ENCODE peak calls at places on chromosomes 1 and 21, in seven cellular contexts. One of them, this sample, is unnamed.

GRCh38 chr1:210674151-210674550 is 345.4 kb downstream of the HHAT start:
- DNase-seq in H9: no peak
- DNase-seq in neuronal stem cell: no peak
- DNase-seq in H1: no peak
- DNase-seq in IMR-90: no peak
- DNase-seq in mesendoderm: no peak
- DNase-seq in mesenchymal stem cell: no peak
- DNase-seq in this sample: no peak

GRCh38 chr1:168709896-168710305 is 19.1 kb downstream of the DPT start:
- DNase-seq in H9: no peak
- DNase-seq in neuronal stem cell: no peak
- DNase-seq in H1: no peak
- DNase-seq in IMR-90: no peak
- DNase-seq in mesendoderm: no peak
- DNase-seq in mesenchymal stem cell: peak; percentile 88
- DNase-seq in this sample: peak; percentile 67

GRCh38 chr1:6515771-6516170 is 24.3 kb upstream of the PLEKHG5 start:
- DNase-seq in H9: no peak
- DNase-seq in neuronal stem cell: no peak
- DNase-seq in H1: no peak
- DNase-seq in IMR-90: no peak
- DNase-seq in mesendoderm: no peak
- DNase-seq in mesenchymal stem cell: peak; percentile 34
- DNase-seq in this sample: peak; percentile 92

GRCh38 chr1:114468047-114468446 is 43.0 kb downstream of the TRIM33 start:
- DNase-seq in H9: no peak
- DNase-seq in neuronal stem cell: no peak
- DNase-seq in H1: no peak
- DNase-seq in IMR-90: no peak
- DNase-seq in mesendoderm: no peak
- DNase-seq in mesenchymal stem cell: no peak
- DNase-seq in this sample: no peak

GRCh38 chr1:116806245-116806644 is 52.0 kb downstream of the CD2 start:
- DNase-seq in H9: no peak
- DNase-seq in neuronal stem cell: no peak
- DNase-seq in H1: no peak
- DNase-seq in IMR-90: no peak
- DNase-seq in mesendoderm: no peak
- DNase-seq in mesenchymal stem cell: no peak
- DNase-seq in this sample: no peak

GRCh38 chr1:224211262-224211962 is 28.4 kb downstream of the DEGS1 start:
- DNase-seq in H9: no peak
- DNase-seq in neuronal stem cell: no peak
- DNase-seq in H1: no peak
- DNase-seq in IMR-90: peak; percentile 87
- DNase-seq in mesendoderm: no peak
- DNase-seq in mesenchymal stem cell: peak; percentile 45
- DNase-seq in this sample: peak; percentile 24

GRCh38 chr1:246157516-246157915 is 349.6 kb downstream of the SMYD3 start:
- DNase-seq in H9: no peak
- DNase-seq in neuronal stem cell: no peak
- DNase-seq in H1: no peak
- DNase-seq in IMR-90: no peak
- DNase-seq in mesendoderm: no peak
- DNase-seq in mesenchymal stem cell: no peak
- DNase-seq in this sample: no peak

GRCh38 chr1:54495954-54496353 is 52.1 kb upstream of the ACOT11 start:
- DNase-seq in H9: no peak
- DNase-seq in neuronal stem cell: no peak
- DNase-seq in H1: no peak
- DNase-seq in IMR-90: no peak
- DNase-seq in mesendoderm: no peak
- DNase-seq in mesenchymal stem cell: no peak
- DNase-seq in this sample: no peak

GRCh38 chr1:245458761-245459174 is 304.0 kb downstream of the KIF26B start:
- DNase-seq in H9: no peak
- DNase-seq in neuronal stem cell: no peak
- DNase-seq in H1: no peak
- DNase-seq in IMR-90: peak; percentile 16
- DNase-seq in mesendoderm: no peak
- DNase-seq in mesenchymal stem cell: peak; percentile 33
- DNase-seq in this sample: peak; percentile 95

GRCh38 chr1:203805689-203806088 is 10.3 kb downstream of the ZBED6 start:
- DNase-seq in H9: no peak
- DNase-seq in neuronal stem cell: no peak
- DNase-seq in H1: no peak
- DNase-seq in IMR-90: no peak
- DNase-seq in mesendoderm: no peak
- DNase-seq in mesenchymal stem cell: no peak
- DNase-seq in this sample: no peak
- H2BK5ac ChIP-seq in H9: no peak overlapping the region
- H2BK5ac ChIP-seq in neuronal stem cell: no peak overlapping the region
- H2BK5ac ChIP-seq in H1: no peak overlapping the region
- H2BK5ac ChIP-seq in IMR-90: no peak overlapping the region
- H2BK5ac ChIP-seq in mesendoderm: no peak overlapping the region
- H2BK5ac ChIP-seq in mesenchymal stem cell: no peak overlapping the region
- H2BK5ac ChIP-seq in this sample: no peak overlapping the region

GRCh38 chr1:150067184-150068182 is at the start of gene VPS45:
- DNase-seq in H9: peak; percentile 93
- DNase-seq in neuronal stem cell: peak; percentile 82
- DNase-seq in H1: peak; percentile 67
- DNase-seq in IMR-90: peak; percentile 88
- DNase-seq in mesendoderm: peak; percentile 96
- DNase-seq in mesenchymal stem cell: peak; percentile 96
- DNase-seq in this sample: peak; percentile 90
- H2BK5ac ChIP-seq in H9: peak within 1 kb of the TSS; percentile 74
- H2BK5ac ChIP-seq in neuronal stem cell: no peak within 1 kb of the TSS
- H2BK5ac ChIP-seq in H1: peak within 1 kb of the TSS; percentile 99
- H2BK5ac ChIP-seq in IMR-90: peak within 1 kb of the TSS; percentile 83
- H2BK5ac ChIP-seq in mesendoderm: peak within 1 kb of the TSS; percentile 46
- H2BK5ac ChIP-seq in mesenchymal stem cell: no peak within 1 kb of the TSS
- H2BK5ac ChIP-seq in this sample: peak within 1 kb of the TSS; percentile 76

GRCh38 chr1:65772607-65773006 is 20.1 kb upstream of the PDE4B start:
- DNase-seq in H9: no peak
- DNase-seq in neuronal stem cell: no peak
- DNase-seq in H1: no peak
- DNase-seq in IMR-90: peak; percentile 6
- DNase-seq in mesendoderm: no peak
- DNase-seq in mesenchymal stem cell: no peak
- DNase-seq in this sample: no peak
- H2BK5ac ChIP-seq in H9: no peak overlapping the region
- H2BK5ac ChIP-seq in neuronal stem cell: no peak overlapping the region
- H2BK5ac ChIP-seq in H1: no peak overlapping the region
- H2BK5ac ChIP-seq in IMR-90: no peak overlapping the region
- H2BK5ac ChIP-seq in mesendoderm: no peak overlapping the region
- H2BK5ac ChIP-seq in mesenchymal stem cell: no peak overlapping the region
- H2BK5ac ChIP-seq in this sample: no peak overlapping the region

GRCh38 chr1:92096317-92096716 is 16.2 kb downstream of the BTBD8 start:
- DNase-seq in H9: no peak
- DNase-seq in neuronal stem cell: no peak
- DNase-seq in H1: no peak
- DNase-seq in IMR-90: peak; percentile 38
- DNase-seq in mesendoderm: no peak
- DNase-seq in mesenchymal stem cell: no peak
- DNase-seq in this sample: no peak

GRCh38 chr1:92094595-92094994 is 14.4 kb downstream of the BTBD8 start:
- DNase-seq in H9: no peak
- DNase-seq in neuronal stem cell: no peak
- DNase-seq in H1: no peak
- DNase-seq in IMR-90: no peak
- DNase-seq in mesendoderm: no peak
- DNase-seq in mesenchymal stem cell: no peak
- DNase-seq in this sample: no peak

GRCh38 chr1:92094112-92094511 is 14.0 kb downstream of the BTBD8 start:
- DNase-seq in H9: no peak
- DNase-seq in neuronal stem cell: no peak
- DNase-seq in H1: no peak
- DNase-seq in IMR-90: no peak
- DNase-seq in mesendoderm: no peak
- DNase-seq in mesenchymal stem cell: no peak
- DNase-seq in this sample: no peak

GRCh38 chr1:92091625-92092024 is 11.5 kb downstream of the BTBD8 start:
- DNase-seq in H9: no peak
- DNase-seq in neuronal stem cell: no peak
- DNase-seq in H1: no peak
- DNase-seq in IMR-90: no peak
- DNase-seq in mesendoderm: no peak
- DNase-seq in mesenchymal stem cell: no peak
- DNase-seq in this sample: no peak

DNA sequence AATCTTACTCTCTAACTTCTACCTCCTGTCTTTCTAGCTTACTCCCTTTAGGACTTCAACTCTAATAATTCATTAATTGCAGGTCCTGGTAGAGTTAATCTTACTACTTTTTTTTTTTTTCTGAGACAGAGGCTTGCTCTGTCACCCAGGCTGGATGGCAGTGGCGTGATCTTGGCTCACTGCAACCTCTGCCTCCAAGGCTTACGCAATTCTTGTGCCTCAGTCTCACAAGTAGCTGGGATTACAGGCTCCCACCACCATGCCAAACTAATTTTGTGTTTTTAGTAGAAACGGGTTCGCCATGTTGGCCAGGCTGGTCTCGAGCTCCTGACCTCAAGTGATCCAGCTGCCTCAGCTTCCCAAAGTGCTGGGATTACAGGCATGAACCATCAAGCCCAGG is 15.7 kb downstream of the BTBD8 start:
- DNase-seq in H9: no peak
- DNase-seq in neuronal stem cell: no peak
- DNase-seq in H1: no peak
- DNase-seq in IMR-90: no peak
- DNase-seq in mesendoderm: no peak
- DNase-seq in mesenchymal stem cell: no peak
- DNase-seq in this sample: no peak
- H2BK5ac ChIP-seq in H9: no peak overlapping the region
- H2BK5ac ChIP-seq in neuronal stem cell: no peak overlapping the region
- H2BK5ac ChIP-seq in H1: no peak overlapping the region
- H2BK5ac ChIP-seq in IMR-90: no peak overlapping the region
- H2BK5ac ChIP-seq in mesendoderm: no peak overlapping the region
- H2BK5ac ChIP-seq in mesenchymal stem cell: no peak overlapping the region
- H2BK5ac ChIP-seq in this sample: no peak overlapping the region

DNA sequence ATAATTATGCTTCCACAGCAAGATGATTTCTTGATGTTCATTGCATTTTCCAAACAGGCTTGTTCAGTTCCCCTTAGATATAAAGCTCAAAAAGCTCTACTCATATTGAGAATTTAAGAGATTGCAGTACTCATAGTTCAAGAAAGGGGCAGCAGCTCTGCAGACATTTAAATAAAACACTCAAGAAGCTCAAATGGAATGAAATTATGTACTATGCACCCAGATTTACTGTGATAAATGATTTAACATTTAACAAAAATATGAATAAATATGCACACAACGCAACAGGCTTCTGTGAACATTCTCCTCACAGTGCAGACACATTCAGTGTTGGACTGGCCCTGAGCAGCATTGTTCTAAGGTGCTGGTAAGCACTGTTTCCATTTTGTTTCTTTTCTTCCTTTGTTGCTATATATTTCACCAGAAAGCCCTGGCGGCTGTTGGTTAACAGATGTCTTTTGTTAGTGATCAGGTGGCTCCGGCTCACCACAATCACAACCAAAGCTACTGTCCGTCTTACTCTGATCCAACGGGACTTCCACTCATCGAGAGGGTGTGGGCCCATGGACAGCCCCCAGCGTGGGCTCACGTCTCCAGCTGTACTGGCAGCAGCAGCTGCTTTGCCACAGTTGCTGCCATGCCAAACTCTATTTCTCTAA is 1440.3 kb downstream of the NCAM2 start:
- DNase-seq in H9: no peak
- DNase-seq in neuronal stem cell: no peak
- DNase-seq in H1: no peak
- DNase-seq in IMR-90: no peak
- DNase-seq in mesendoderm: no peak
- DNase-seq in mesenchymal stem cell: no peak
- DNase-seq in this sample: no peak
- H2BK5ac ChIP-seq in H9: no peak overlapping the region
- H2BK5ac ChIP-seq in neuronal stem cell: no peak overlapping the region
- H2BK5ac ChIP-seq in H1: no peak overlapping the region
- H2BK5ac ChIP-seq in IMR-90: no peak overlapping the region
- H2BK5ac ChIP-seq in mesendoderm: no peak overlapping the region
- H2BK5ac ChIP-seq in mesenchymal stem cell: no peak overlapping the region
- H2BK5ac ChIP-seq in this sample: no peak overlapping the region

DNA sequence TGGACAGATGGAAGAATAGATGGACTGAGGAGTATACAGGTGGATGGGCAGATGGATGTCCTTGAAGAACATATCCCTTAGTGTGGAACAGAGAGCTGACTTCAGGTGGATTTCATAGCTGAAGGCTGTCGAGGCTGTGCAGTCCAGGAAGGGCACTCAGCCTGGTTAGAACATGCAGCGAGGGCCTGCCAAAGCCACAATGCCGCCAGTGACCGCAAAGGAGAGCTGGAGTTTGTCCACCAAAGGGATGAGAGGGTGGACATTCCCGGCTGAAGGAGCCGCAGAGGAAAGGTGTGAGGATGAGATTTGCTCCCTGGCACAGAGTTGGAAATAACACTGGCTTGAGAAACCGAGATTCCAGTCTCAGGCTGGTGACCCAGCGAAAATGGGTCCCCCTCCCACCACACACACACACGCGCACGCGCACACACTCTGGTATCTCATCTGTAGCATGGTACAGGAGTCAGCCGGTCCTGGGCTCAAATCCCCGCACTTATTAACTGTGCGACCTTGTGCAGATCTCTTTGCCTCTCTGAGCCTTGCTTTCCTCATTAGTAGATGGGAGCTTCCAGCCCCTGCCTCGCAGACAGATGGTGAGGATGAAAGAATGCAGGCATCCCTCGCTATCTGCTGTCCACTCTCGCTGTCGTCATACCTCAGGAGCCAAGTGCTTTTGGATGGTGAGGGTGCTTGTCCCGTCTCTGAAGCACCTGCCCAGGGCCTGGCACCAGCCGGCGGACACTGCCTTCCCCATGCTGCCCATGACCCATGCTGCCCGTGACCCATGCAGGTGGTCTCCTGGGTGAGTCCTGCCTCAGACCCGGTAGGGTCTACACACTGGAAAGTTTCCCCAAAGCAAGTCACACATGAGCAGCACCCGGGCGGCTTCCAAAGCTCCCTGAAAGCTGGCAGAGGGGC is 26.8 kb upstream of the EFHD2 start:
- DNase-seq in H9: no peak
- DNase-seq in neuronal stem cell: no peak
- DNase-seq in H1: no peak
- DNase-seq in IMR-90: no peak
- DNase-seq in mesendoderm: no peak
- DNase-seq in mesenchymal stem cell: no peak
- DNase-seq in this sample: no peak
- H2BK5ac ChIP-seq in H9: no peak overlapping the region
- H2BK5ac ChIP-seq in neuronal stem cell: no peak overlapping the region
- H2BK5ac ChIP-seq in H1: peak overlapping the region; percentile 72
- H2BK5ac ChIP-seq in IMR-90: no peak overlapping the region
- H2BK5ac ChIP-seq in mesendoderm: no peak overlapping the region
- H2BK5ac ChIP-seq in mesenchymal stem cell: no peak overlapping the region
- H2BK5ac ChIP-seq in this sample: no peak overlapping the region

This sample was measured in trophoblast cell.